ENCODE peak calls at places on chromosomes 1 and 21, in seven cellular contexts. C is BJ, H is left ventricle myocardium inferior, E is AG10803, K is fibroblast of pulmonary artery, G is NB4, T is upper lobe of right lung. W is an unnamed sample.

GRCh38 chr1:93678491-93678890 is 3.1 kb downstream of the BCAR3 start:
- DNase-seq in C (no peak), H (no peak), E (no peak), K (no peak), G (no peak), T (no peak), W (no peak)

GRCh38 chr21:42684109-42684916 is 30.9 kb downstream of the PDE9A start:
- DNase-seq in C (no peak), H (no peak), E (no peak), K (no peak), G (peak), T (peak), W (no peak)

GRCh38 chr1:168726311-168726710 is 2.7 kb downstream of the DPT start:
- DNase-seq in C (no peak), H (no peak), E (no peak), K (no peak), G (no peak), T (no peak), W (no peak)

GRCh38 chr1:152141971-152142584 is 16.9 kb downstream of the RPTN start:
- DNase-seq in C (no peak), H (peak), E (peak), K (peak), G (peak), T (no peak), W (peak)

GRCh38 chr1:96414598-96414997 is 307.0 kb upstream of the PTBP2 start:
- DNase-seq in C (no peak), H (no peak), E (no peak), K (no peak), G (no peak), T (no peak), W (no peak)

GRCh38 chr1:145994391-145995120 is 1.8 kb downstream of the TXNIP start:
- DNase-seq in C (no peak), H (no peak), E (no peak), K (no peak), G (peak), T (no peak), W (no peak)

GRCh38 chr1:14826172-14826636 is 227.7 kb downstream of the KAZN start:
- DNase-seq in C (peak), H (no peak), E (peak), K (peak), G (no peak), T (no peak), W (no peak)

GRCh38 chr1:167065481-167065880 is 24.7 kb downstream of the GPA33 start:
- DNase-seq in C (no peak), H (no peak), E (no peak), K (no peak), G (no peak), T (no peak), W (no peak)

GRCh38 chr1:1206376-1207253 is at the start of gene TNFRSF18:
- DNase-seq in C (no peak), H (peak), E (no peak), K (no peak), G (peak), T (no peak), W (no peak)

GRCh38 chr1:11337536-11338350 is 64.7 kb downstream of the UBIAD1 start:
- DNase-seq in C (no peak), H (peak), E (no peak), K (peak), G (peak), T (peak), W (no peak)

GRCh38 chr21:45064618-45065399 is 9.6 kb upstream of the ADARB1 start:
- DNase-seq in C (no peak), H (no peak), E (peak), K (no peak), G (no peak), T (no peak), W (no peak)

GRCh38 chr1:183277821-183278735 is 92.0 kb downstream of the LAMC2 start:
- DNase-seq in C (no peak), H (no peak), E (peak), K (peak), G (peak), T (no peak), W (peak)

GRCh38 chr21:42149656-42150457 is 69.1 kb upstream of the ABCG1 start:
- DNase-seq in C (no peak), H (no peak), E (no peak), K (no peak), G (no peak), T (peak), W (no peak)

GRCh38 chr1:241356187-241356518 is 852 bp downstream of the RGS7 start:
- DNase-seq in C (no peak), H (no peak), E (no peak), K (no peak), G (no peak), T (no peak), W (no peak)

GRCh38 chr1:235885654-235886238 is 19.0 kb upstream of the LYST start:
- DNase-seq in C (no peak), H (no peak), E (no peak), K (no peak), G (no peak), T (no peak), W (no peak)

GRCh38 chr1:208731976-208732821 is 488.0 kb upstream of the PLXNA2 start:
- DNase-seq in C (no peak), H (no peak), E (no peak), K (no peak), G (no peak), T (no peak), W (no peak)

GRCh38 chr1:172322219-172323061 is 98.0 kb upstream of the C1orf105 start:
- DNase-seq in C (peak), H (peak), E (peak), K (peak), G (no peak), T (peak), W (no peak)

GRCh38 chr1:93615201-93616150 is 66.2 kb downstream of the BCAR3 start:
- DNase-seq in C (peak), H (no peak), E (peak), K (peak), G (peak), T (no peak), W (no peak)

GRCh38 chr1:21622466-21623315 is 46.5 kb downstream of the RAP1GAP start:
- DNase-seq in C (no peak), H (peak), E (no peak), K (no peak), G (peak), T (peak), W (no peak)

GRCh38 chr1:29383972-29384371 is 147.7 kb downstream of the PTPRU start:
- DNase-seq in C (no peak), H (no peak), E (peak), K (peak), G (no peak), T (no peak), W (no peak)

GRCh38 chr1:204493882-204494280 is 724 bp downstream of the PIK3C2B start:
- DNase-seq in C (no peak), H (peak), E (no peak), K (no peak), G (peak), T (peak), W (no peak)

GRCh38 chr21:39556176-39556575 is 56.6 kb upstream of the B3GALT5 start:
- DNase-seq in C (no peak), H (no peak), E (no peak), K (no peak), G (no peak), T (no peak), W (peak)

GRCh38 chr1:69991644-69992043 is 213.7 kb downstream of the LRRC40 start:
- DNase-seq in C (no peak), H (no peak), E (peak), K (peak), G (no peak), T (no peak), W (no peak)

GRCh38 chr1:167229719-167230385 is 9.2 kb downstream of the POU2F1 start:
- DNase-seq in C (no peak), H (no peak), E (no peak), K (peak), G (peak), T (no peak), W (no peak)

GRCh38 chr1:203858055-203858454 is 3.3 kb upstream of the SNRPE start:
- DNase-seq in C (peak), H (no peak), E (peak), K (peak), G (no peak), T (no peak), W (peak)

GRCh38 chr1:30661311-30661710 is 62.1 kb downstream of the MATN1 start:
- DNase-seq in C (no peak), H (no peak), E (no peak), K (no peak), G (no peak), T (peak), W (no peak)

GRCh38 chr1:213745451-213745850 is 242.3 kb upstream of the PROX1 start:
- DNase-seq in C (no peak), H (no peak), E (no peak), K (no peak), G (no peak), T (no peak), W (no peak)

GRCh38 chr1:77282866-77283539 is 1.2 kb downstream of the AK5 start:
- DNase-seq in C (no peak), H (no peak), E (no peak), K (no peak), G (peak), T (no peak), W (no peak)

GRCh38 chr1:233440952-233441401 is 113.5 kb downstream of the MAP3K21 start:
- DNase-seq in C (no peak), H (no peak), E (peak), K (peak), G (peak), T (no peak), W (peak)

GRCh38 chr1:101207891-101208290 is 28.9 kb upstream of the S1PR1 start:
- DNase-seq in C (no peak), H (no peak), E (peak), K (peak), G (no peak), T (no peak), W (no peak)

GRCh38 chr21:45318556-45319341 is 31.1 kb upstream of the POFUT2 start:
- DNase-seq in C (no peak), H (peak), E (no peak), K (peak), G (no peak), T (peak), W (no peak)

GRCh38 chr1:66503841-66504470 is 30.0 kb upstream of the SGIP1 start:
- DNase-seq in C (no peak), H (peak), E (peak), K (peak), G (peak), T (no peak), W (peak)
- TF ChIP-seq CTCF in C (peak), H (peak), E (peak), K (peak), G (peak), T (peak), W (peak)

DNA sequence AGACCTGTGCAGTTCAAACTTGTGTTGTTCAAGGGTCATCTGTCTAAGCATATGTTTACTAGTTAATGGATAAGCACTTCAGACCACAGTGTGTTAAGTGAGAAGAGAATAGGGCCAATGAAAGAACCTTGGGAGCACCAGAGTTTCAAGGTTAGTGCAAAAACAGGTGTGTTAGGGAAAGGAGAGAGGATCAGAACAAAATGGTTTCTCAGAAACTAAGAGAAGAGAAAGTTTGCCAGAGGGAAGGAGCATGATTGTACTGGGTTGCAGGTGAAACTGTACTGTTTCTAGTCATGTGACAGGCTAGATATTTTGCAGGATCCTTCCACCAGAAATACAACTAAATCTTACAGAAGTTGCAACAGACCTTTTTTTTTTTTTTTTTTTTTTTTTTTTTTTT is 23.3 kb downstream of the RPRD2 start:
- DNase-seq in C (no peak), H (no peak), E (no peak), K (no peak), G (no peak), T (no peak), W (no peak)
- H3K4me3 ChIP-seq in C (no peak), H (no peak), E (no peak), K (no peak), G (no peak), T (no peak), W (no peak)

DNA sequence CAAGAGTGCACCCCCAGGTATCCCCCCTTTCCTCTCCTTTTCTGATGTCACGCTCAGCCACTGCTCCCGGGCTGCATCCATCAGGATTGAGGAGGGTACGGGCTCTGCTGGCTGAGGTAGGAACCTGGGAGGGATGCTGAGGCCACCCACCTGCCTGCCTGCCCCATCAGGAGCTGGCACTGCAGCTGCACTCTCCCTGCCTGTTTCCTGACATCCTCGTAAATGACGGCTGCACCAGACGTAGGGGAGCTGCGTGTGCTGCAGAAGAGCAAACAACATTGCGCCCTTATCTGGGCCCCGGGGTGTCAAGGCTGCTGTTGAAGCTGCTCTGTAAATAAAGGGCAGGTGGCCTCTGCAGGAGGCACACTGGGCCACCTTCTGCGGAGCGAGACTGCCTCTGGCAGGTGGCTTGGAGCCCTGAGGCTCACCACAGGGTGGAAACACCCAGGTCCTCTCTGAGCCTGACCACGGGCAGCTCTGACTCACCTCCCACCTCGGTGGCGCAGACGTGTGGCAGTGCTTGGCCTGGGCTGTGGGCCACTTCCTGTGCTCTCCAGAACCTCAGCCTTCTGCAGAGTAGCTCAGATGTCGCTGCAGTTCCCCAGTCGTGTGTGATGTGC is 30.9 kb downstream of the SNAP47 start:
- DNase-seq in C (no peak), H (no peak), E (no peak), K (no peak), G (peak), T (no peak), W (no peak)
- TF ChIP-seq CTCF in C (no peak), H (no peak), E (no peak), K (no peak), G (no peak), T (no peak), W (no peak)

DNA sequence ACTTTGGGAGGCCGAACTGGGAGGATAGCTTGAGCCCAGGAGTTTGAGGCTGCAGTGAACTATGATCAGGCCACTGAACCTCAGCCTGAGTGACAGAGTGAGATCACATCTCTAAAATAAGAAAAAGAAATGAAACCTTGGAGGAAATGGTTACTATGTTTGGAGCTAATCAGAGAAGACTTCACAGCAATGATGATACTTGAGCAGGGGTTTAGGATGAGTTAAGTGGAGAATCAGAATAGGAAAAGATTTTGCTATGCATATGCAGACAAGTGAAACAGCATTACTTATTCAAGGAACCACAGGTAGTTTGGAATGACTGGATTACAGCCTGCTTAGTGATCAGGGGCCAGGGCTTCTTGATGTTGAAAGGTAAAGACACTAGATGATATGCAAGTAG is 1.3 kb upstream of the CD5L start:
- DNase-seq in C (no peak), H (no peak), E (no peak), K (no peak), G (no peak), T (no peak), W (no peak)
- H3K4me3 ChIP-seq in C (no peak), H (no peak), E (no peak), K (no peak), G (no peak), T (no peak), W (no peak)

GRCh38 chr1:225480825-225481434 is 53.1 kb upstream of the LBR start:
- DNase-seq in C (no peak), H (no peak), E (no peak), K (no peak), G (peak), T (peak), W (no peak)

GRCh38 chr1:225481738-225482137 is 53.9 kb upstream of the LBR start:
- DNase-seq in C (no peak), H (no peak), E (no peak), K (no peak), G (no peak), T (no peak), W (no peak)

GRCh38 chr1:225482489-225482950 is 54.7 kb upstream of the LBR start:
- DNase-seq in C (no peak), H (no peak), E (peak), K (peak), G (no peak), T (peak), W (peak)

GRCh38 chr1:225479341-225479740 is 51.5 kb upstream of the LBR start:
- DNase-seq in C (no peak), H (no peak), E (no peak), K (no peak), G (no peak), T (peak), W (no peak)

DNA sequence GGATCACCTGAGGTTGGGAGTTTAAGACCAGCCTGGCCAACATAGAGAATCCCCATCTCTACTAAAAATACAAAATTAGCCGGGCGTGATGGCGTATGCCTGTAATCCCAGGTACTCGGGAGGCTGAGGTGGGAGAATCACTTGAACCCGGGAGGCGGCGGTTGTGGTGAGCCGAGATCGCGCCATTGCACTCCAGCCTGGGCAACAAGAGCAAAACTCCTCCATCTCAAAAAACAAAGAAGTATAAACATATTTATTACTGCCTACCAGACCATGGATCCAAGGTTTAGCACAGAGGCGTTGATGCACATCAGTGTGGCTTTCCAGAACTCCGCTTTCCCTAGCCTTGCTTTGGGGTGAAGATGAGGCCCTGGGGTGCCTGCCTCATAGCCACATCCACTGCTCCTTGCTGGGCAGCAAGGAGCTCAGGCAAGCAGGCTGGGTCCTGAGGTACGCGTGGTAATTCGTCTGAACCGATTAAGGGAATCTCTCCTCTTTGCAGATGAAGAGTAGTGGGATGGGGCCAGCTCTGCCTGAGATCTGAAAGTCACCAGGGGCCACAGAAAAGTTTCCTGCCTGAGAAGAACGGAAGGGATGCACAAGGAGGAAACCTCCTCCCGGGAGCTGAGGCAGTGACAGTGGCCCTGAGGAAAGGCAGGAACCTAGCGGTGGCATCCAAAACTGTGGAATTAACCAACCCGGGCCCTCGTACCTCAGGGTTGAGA is 52.3 kb upstream of the LBR start:
- DNase-seq in C (no peak), H (no peak), E (no peak), K (no peak), G (no peak), T (peak), W (no peak)
- TF ChIP-seq CTCF in C (no peak), H (no peak), E (no peak), K (no peak), G (no peak), T (no peak), W (no peak)

W was measured in retinal pigment epithelial cell.